ENCODE peak calls at places on chromosomes 1 and 21, in seven cellular contexts. Z, J, H, F, L, Q and C are unnamed samples.
A peak's percentile ranks its signal among the peaks of the same experiment; 100 is the strongest.

GRCh38 chr1:162023547-162024501 is at the start of gene OLFML2B:
- DNase-seq in F (peak; percentile 66), Q (peak; percentile 51), H (peak; percentile 71), L (no peak), J (peak; percentile 60), Z (peak; percentile 76), C (peak; percentile 70)

GRCh38 chr1:30771005-30771404 is 13.4 kb upstream of the LAPTM5 start:
- DNase-seq in F (no peak), J (no peak), Z (no peak), H (no peak), L (no peak), Q (no peak), C (no peak)

GRCh38 chr1:2322593-2323295 is 68.6 kb downstream of the MORN1 start:
- DNase-seq in J (no peak), H (peak; percentile 61), L (no peak), Z (no peak), Q (no peak), F (no peak), C (no peak)

GRCh38 chr1:155569988-155570592 is 7.5 kb upstream of the ASH1L start:
- DNase-seq in H (peak; percentile 6), Z (peak; percentile 91), J (no peak), F (no peak), L (no peak), Q (no peak), C (no peak)

GRCh38 chr1:67148516-67149178 is 13.9 kb upstream of the C1orf141 start:
- DNase-seq in L (no peak), F (no peak), Q (no peak), H (no peak), Z (no peak), J (no peak), C (no peak)

GRCh38 chr1:75484789-75485188 is 126.1 kb downstream of the SLC44A5 start:
- DNase-seq in H (no peak), J (no peak), Q (no peak), Z (no peak), F (no peak), L (no peak), C (no peak)

GRCh38 chr21:40011371-40011770 is 144.1 kb downstream of the PCP4 start:
- DNase-seq in F (no peak), L (no peak), H (peak; percentile 25), Q (no peak), J (no peak), Z (no peak), C (no peak)

GRCh38 chr1:223717695-223718363 is 5.5 kb downstream of the CAPN2 start:
- DNase-seq in J (no peak), L (no peak), H (peak; percentile 4), F (no peak), Q (no peak), Z (peak; percentile 53), C (no peak)

GRCh38 chr1:11721301-11721700 is 14.6 kb upstream of the AGTRAP start:
- DNase-seq in F (no peak), J (no peak), L (no peak), Z (no peak), Q (no peak), H (no peak), C (no peak)

GRCh38 chr1:2976180-2976562 is 45.1 kb upstream of the ACTRT2 start:
- DNase-seq in L (no peak), Q (no peak), Z (no peak), H (no peak), F (peak; percentile 26), J (no peak), C (peak; percentile 44)

GRCh38 chr1:64280001-64280400 is 76.6 kb downstream of the UBE2U start:
- DNase-seq in J (no peak), H (no peak), L (no peak), F (no peak), Z (no peak), Q (no peak), C (no peak)

GRCh38 chr1:179082308-179083030 is 599 bp downstream of the TOR3A start:
- DNase-seq in L (peak; percentile 65), J (peak; percentile 50), Q (peak; percentile 34), H (peak; percentile 35), F (peak; percentile 40), Z (no peak), C (peak; percentile 50)

GRCh38 chr21:14064296-14064645 is 146.5 kb downstream of the LIPI start:
- DNase-seq in Q (no peak), J (no peak), H (no peak), Z (peak; percentile 25), L (peak; percentile 48), F (no peak), C (no peak)

GRCh38 chr1:57599233-57599994 is 175.6 kb upstream of the DAB1 start:
- DNase-seq in L (no peak), J (no peak), F (no peak), Q (no peak), Z (peak; percentile 1), H (peak; percentile 33), C (no peak)

GRCh38 chr1:169529068-169529642 is 43.4 kb upstream of the SLC19A2 start:
- DNase-seq in J (peak; percentile 77), F (peak; percentile 75), Q (peak; percentile 86), Z (no peak), L (no peak), H (peak; percentile 77), C (peak; percentile 94)

GRCh38 chr1:233993651-233994050 is 89.2 kb downstream of the SLC35F3 start:
- DNase-seq in F (no peak), L (no peak), H (no peak), Z (no peak), J (no peak), Q (no peak), C (no peak)

GRCh38 chr21:36425286-36425685 is 40.1 kb downstream of the CHAF1B start:
- DNase-seq in H (no peak), Z (peak; percentile 84), L (no peak), J (no peak), F (no peak), Q (no peak), C (no peak)

GRCh38 chr1:223031690-223032601 is 111.1 kb downstream of the TLR5 start:
- DNase-seq in F (no peak), Z (no peak), J (no peak), H (no peak), Q (no peak), L (peak; percentile 90), C (peak; percentile 57)

GRCh38 chr1:74334147-74334546 is 99.0 kb downstream of the TNNI3K start:
- DNase-seq in H (no peak), J (no peak), Q (no peak), L (no peak), Z (peak; percentile 31), F (no peak), C (no peak)
- H3K4me3 ChIP-seq in H (no peak overlapping the region), J (no peak overlapping the region), Q (no peak overlapping the region), L (no peak overlapping the region), Z (no peak overlapping the region), F (no peak overlapping the region), C (no peak overlapping the region)

GRCh38 chr1:14220324-14220723 is 378.2 kb upstream of the KAZN start:
- DNase-seq in H (no peak), F (no peak), Q (no peak), Z (no peak), J (no peak), L (no peak), C (no peak)

GRCh38 chr1:14220811-14221210 is 377.7 kb upstream of the KAZN start:
- DNase-seq in F (no peak), H (no peak), Q (no peak), L (no peak), Z (no peak), J (no peak), C (no peak)

GRCh38 chr1:14217384-14217783 is 381.1 kb upstream of the KAZN start:
- DNase-seq in F (no peak), Z (no peak), L (no peak), Q (no peak), H (no peak), J (no peak), C (no peak)

DNA sequence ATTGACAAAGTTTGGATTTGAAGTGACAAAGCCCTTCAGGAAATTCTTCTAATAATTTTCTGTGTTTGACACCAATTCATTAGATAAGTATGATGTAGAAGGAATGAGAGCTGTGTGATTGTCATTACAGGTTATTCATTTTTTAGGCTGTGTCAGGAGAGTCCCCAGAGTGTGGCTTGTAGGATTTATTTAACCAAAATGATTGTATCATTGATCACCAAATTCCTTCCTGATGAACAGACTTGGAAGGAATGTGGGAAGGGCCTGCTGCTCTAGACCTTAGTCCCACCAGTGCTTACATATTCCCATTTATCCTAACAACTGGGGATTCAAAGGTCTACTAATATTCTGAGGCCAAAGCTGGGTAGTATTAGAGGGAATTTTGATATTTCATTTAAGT is 383.3 kb upstream of the KAZN start:
- DNase-seq in F (no peak), Z (no peak), J (no peak), H (no peak), L (no peak), Q (no peak), C (no peak)
- H3K9me3 ChIP-seq in F (peaks cover 15% of the 10 kb centered on the region), Z (peaks cover 4% of the 10 kb centered on the region), J (peaks cover 26% of the 10 kb centered on the region), H (no peaks in the 10 kb centered on the region), L (peaks cover 38% of the 10 kb centered on the region), Q (no peaks in the 10 kb centered on the region), C (peaks cover 16% of the 10 kb centered on the region)

GRCh38 chr1:153180556-153180955 is 22.7 kb upstream of the LELP1 start:
- DNase-seq in J (no peak), F (no peak), H (no peak), Z (no peak), Q (no peak), L (no peak), C (no peak)
- TF ChIP-seq CTCF in J (no peak), F (no peak), H (no peak), Z (no peak), Q (no peak), L (no peak), C (no peak)

GRCh38 chr1:227947678-227948492 is at the start of gene WNT9A:
- DNase-seq in J (peak; percentile 38), Q (no peak), F (peak; percentile 55), Z (peak; percentile 49), L (peak; percentile 59), H (peak; percentile 86), C (peak; percentile 58)

GRCh38 chr1:227949954-227950734 is 2.4 kb upstream of the WNT9A start:
- DNase-seq in Z (no peak), J (no peak), H (no peak), Q (no peak), F (peak; percentile 21), L (peak; percentile 47), C (peak; percentile 28)

GRCh38 chr1:227949341-227949921 is 1.7 kb upstream of the WNT9A start:
- DNase-seq in J (no peak), Z (no peak), F (peak; percentile 18), L (peak; percentile 50), H (no peak), Q (no peak), C (no peak)

GRCh38 chr1:227947425-227947677 is 381 bp downstream of the WNT9A start:
- DNase-seq in L (no peak), Z (no peak), J (no peak), F (no peak), H (no peak), Q (no peak), C (peak; percentile 49)

DNA sequence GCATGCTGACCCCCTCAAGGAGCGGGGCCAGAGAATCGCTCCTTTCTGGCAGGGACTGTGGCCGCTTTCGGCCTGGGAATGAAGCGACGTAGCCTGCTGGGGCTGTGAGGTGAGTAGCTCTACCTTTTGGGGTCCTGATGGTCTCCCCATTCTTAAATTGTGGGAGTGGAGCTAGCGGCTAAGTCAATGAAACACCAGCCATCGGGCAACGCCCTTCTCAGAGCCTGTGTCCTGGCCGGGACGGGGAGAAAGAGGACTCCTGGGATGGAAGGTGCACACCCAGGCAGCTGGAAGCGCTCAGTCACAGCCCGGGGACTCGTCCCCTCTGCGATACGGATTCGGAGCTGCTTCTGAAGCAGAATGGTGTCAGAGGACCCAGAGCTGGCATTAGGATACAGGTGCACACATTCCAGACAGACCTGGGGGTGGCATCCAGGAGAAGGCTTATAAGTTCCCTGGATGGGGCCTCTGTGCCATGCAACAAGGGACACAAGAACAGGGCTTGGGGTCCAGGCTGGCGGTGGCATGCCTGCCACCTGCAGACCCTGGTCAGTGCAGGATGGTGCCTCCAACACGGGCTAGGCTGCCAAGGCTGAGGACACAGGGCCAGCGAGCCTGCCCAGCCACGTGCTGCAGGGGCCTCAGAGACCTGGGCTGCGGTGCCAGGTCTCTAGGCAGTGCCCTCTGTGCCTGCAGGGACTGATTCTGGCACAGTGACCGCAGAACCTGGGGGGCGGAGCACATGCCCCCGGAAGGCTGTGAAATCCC is 945 bp upstream of the WNT9A start:
- DNase-seq in H (no peak), F (peak; percentile 21), Q (no peak), J (no peak), Z (no peak), L (peak; percentile 58), C (peak; percentile 24)
- H3K4me3 ChIP-seq in H (peak overlapping the region; percentile 58), F (peak overlapping the region; percentile 59), Q (peak overlapping the region; percentile 6), J (peak overlapping the region; percentile 61), Z (peak overlapping the region; percentile 62), L (peak overlapping the region; percentile 62), C (no peak overlapping the region)